ENCODE peak calls at places on chromosomes 13 and 19, in seven cellular contexts. P is AG04449; S is body of pancreas; Z is astrocyte of the spinal cord; T is stimulated activated CD4-positive, alpha-beta T cell treated with anti-CD3 and anti-CD28 coated beads, Interleukin-15, amount 100 ng/mL, for 1 hour; U is ascending aorta; J is naive thymus-derived CD8-positive, alpha-beta T cell. M is an unnamed sample.

GRCh38 chr13:103272770-103273169 is 206.6 kb upstream of the SLC10A2 start:
- DNase-seq in P (no peak), S (no peak), Z (peak; percentile 41), T (no peak), U (no peak), J (no peak), M (no peak)

GRCh38 chr19:5150331-5150901 is 181.5 kb downstream of the KDM4B start:
- DNase-seq in P (no peak), S (no peak), Z (no peak), T (no peak), U (no peak), J (peak; percentile 57), M (no peak)

GRCh38 chr13:44715287-44716224 is 139.4 kb upstream of the TSC22D1 start:
- DNase-seq in P (no peak), S (no peak), Z (peak; percentile 29), T (no peak), U (no peak), J (no peak), M (no peak)

GRCh38 chr19:49643466-49643865 is 1.5 kb downstream of the SCAF1 start:
- DNase-seq in P (no peak), S (no peak), Z (no peak), T (no peak), U (no peak), J (no peak), M (no peak)

GRCh38 chr13:33125821-33126570 is 109.8 kb downstream of the KL start:
- DNase-seq in P (peak; percentile 87), S (peak; percentile 73), Z (peak; percentile 94), T (no peak), U (peak; percentile 81), J (no peak), M (no peak)

GRCh38 chr13:94778986-94779385 is 66.6 kb upstream of the SOX21 start:
- DNase-seq in P (no peak), S (no peak), Z (no peak), T (no peak), U (no peak), J (no peak), M (no peak)

GRCh38 chr19:10295305-10295846 is 5.6 kb downstream of the ICAM5 start:
- DNase-seq in P (no peak), S (no peak), Z (no peak), T (peak; percentile 52), U (no peak), J (peak; percentile 81), M (no peak)

GRCh38 chr13:94712287-94712811 is at the start of gene SOX21:
- DNase-seq in P (no peak), S (no peak), Z (no peak), T (no peak), U (no peak), J (no peak), M (peak; percentile 77)

GRCh38 chr19:18510216-18510615 is 11.7 kb downstream of the ELL start:
- DNase-seq in P (no peak), S (no peak), Z (no peak), T (no peak), U (no peak), J (no peak), M (no peak)

GRCh38 chr13:40438999-40439797 is 227.2 kb downstream of the FOXO1 start:
- DNase-seq in P (no peak), S (peak; percentile 31), Z (peak; percentile 28), T (no peak), U (no peak), J (no peak), M (no peak)

GRCh38 chr13:73467103-73467502 is 408.3 kb downstream of the KLF5 start:
- DNase-seq in P (no peak), S (no peak), Z (peak; percentile 14), T (no peak), U (no peak), J (no peak), M (peak; percentile 29)

GRCh38 chr19:35045667-35046300 is 4.3 kb downstream of the HPN start:
- DNase-seq in P (no peak), S (peak; percentile 43), Z (no peak), T (no peak), U (no peak), J (no peak), M (peak; percentile 17)

GRCh38 chr13:95607363-95607762 is 37.1 kb downstream of the DZIP1 start:
- DNase-seq in P (no peak), S (no peak), Z (peak; percentile 68), T (no peak), U (no peak), J (no peak), M (no peak)

GRCh38 chr13:26920614-26921355 is 160.2 kb upstream of the GPR12 start:
- DNase-seq in P (no peak), S (no peak), Z (no peak), T (no peak), U (peak; percentile 9), J (no peak), M (no peak)

GRCh38 chr19:47778089-47778953 is at the start of gene SELENOW:
- DNase-seq in P (no peak), S (peak; percentile 80), Z (peak; percentile 77), T (peak; percentile 62), U (peak; percentile 76), J (peak; percentile 85), M (peak; percentile 95)

GRCh38 chr19:55658846-55659459 is 4.1 kb downstream of the U2AF2 start:
- DNase-seq in P (no peak), S (no peak), Z (no peak), T (no peak), U (no peak), J (no peak), M (no peak)

GRCh38 chr13:45575830-45576180 is 39.7 kb downstream of the ERICH6B start:
- DNase-seq in P (no peak), S (no peak), Z (no peak), T (no peak), U (no peak), J (no peak), M (no peak)

GRCh38 chr13:87052731-87053130 is 618.4 kb upstream of the SLITRK5 start:
- DNase-seq in P (no peak), S (no peak), Z (peak; percentile 48), T (no peak), U (no peak), J (no peak), M (no peak)

GRCh38 chr19:2081873-2082810 is 14.0 kb downstream of the MOB3A start:
- DNase-seq in P (no peak), S (peak; percentile 56), Z (no peak), T (no peak), U (no peak), J (no peak), M (no peak)

GRCh38 chr13:113616991-113617749 is 32.6 kb downstream of the TFDP1 start:
- DNase-seq in P (no peak), S (peak; percentile 43), Z (peak; percentile 54), T (no peak), U (no peak), J (no peak), M (peak; percentile 57)

GRCh38 chr19:31127132-31127967 is 221.9 kb downstream of the TSHZ3 start:
- DNase-seq in P (peak; percentile 95), S (no peak), Z (peak; percentile 98), T (no peak), U (peak; percentile 47), J (no peak), M (no peak)

GRCh38 chr13:105960326-105960725 is 575.1 kb downstream of the EFNB2 start:
- DNase-seq in P (no peak), S (no peak), Z (no peak), T (no peak), U (no peak), J (no peak), M (no peak)

GRCh38 chr13:80858131-80858530 is 517.2 kb upstream of the SPRY2 start:
- DNase-seq in P (no peak), S (no peak), Z (no peak), T (no peak), U (no peak), J (no peak), M (no peak)

GRCh38 chr13:113904411-113904810 is 40.5 kb upstream of the GAS6 start:
- DNase-seq in P (no peak), S (peak; percentile 47), Z (no peak), T (no peak), U (peak; percentile 72), J (no peak), M (no peak)

GRCh38 chr13:30338331-30338851 is 31.0 kb upstream of the KATNAL1 start:
- DNase-seq in P (peak; percentile 10), S (no peak), Z (no peak), T (no peak), U (no peak), J (no peak), M (no peak)

GRCh38 chr13:48334534-48335127 is 31.1 kb downstream of the RB1 start:
- DNase-seq in P (no peak), S (no peak), Z (peak; percentile 59), T (no peak), U (no peak), J (no peak), M (no peak)

GRCh38 chr13:111595791-111596190 is 275.3 kb downstream of the TEX29 start:
- DNase-seq in P (no peak), S (no peak), Z (no peak), T (no peak), U (no peak), J (no peak), M (no peak)

GRCh38 chr13:32022292-32022691 is 9.3 kb upstream of the FRY start:
- DNase-seq in P (no peak), S (no peak), Z (no peak), T (no peak), U (no peak), J (no peak), M (no peak)

GRCh38 chr13:48909088-48909389 is 66.7 kb upstream of the FNDC3A start:
- DNase-seq in P (no peak), S (peak; percentile 6), Z (no peak), T (no peak), U (no peak), J (no peak), M (no peak)

GRCh38 chr13:46182491-46182877 is 507 bp upstream of the LCP1 start:
- DNase-seq in P (no peak), S (no peak), Z (no peak), T (no peak), U (no peak), J (no peak), M (peak; percentile 43)

M was measured in NCI-H146.